ENCODE peak calls at places on chromosomes 5 and 9, in ten cellular contexts. One of them, this sample, is unnamed.

GRCh38 chr9:81687521-81688261 is 1.7 kb downstream of the TLE1 start:
- DNase-seq in psoas muscle: peak
- DNase-seq in cardiac muscle cell: peak
- DNase-seq in dorsolateral prefrontal cortex: peak
- DNase-seq in ovary: peak
- DNase-seq in pancreas: peak
- DNase-seq in PC-9: no peak
- DNase-seq in spleen: peak
- DNase-seq in H1: no peak
- DNase-seq in uterus: peak
- DNase-seq in this sample: peak

GRCh38 chr9:126470251-126470993 is 143.3 kb upstream of the LMX1B start:
- DNase-seq in psoas muscle: no peak
- DNase-seq in cardiac muscle cell: peak
- DNase-seq in dorsolateral prefrontal cortex: no peak
- DNase-seq in ovary: no peak
- DNase-seq in pancreas: no peak
- DNase-seq in PC-9: no peak
- DNase-seq in spleen: peak
- DNase-seq in H1: no peak
- DNase-seq in uterus: no peak
- DNase-seq in this sample: no peak

GRCh38 chr9:3434594-3434993 is 91.2 kb downstream of the RFX3 start:
- DNase-seq in psoas muscle: no peak
- DNase-seq in cardiac muscle cell: peak
- DNase-seq in dorsolateral prefrontal cortex: no peak
- DNase-seq in ovary: no peak
- DNase-seq in pancreas: no peak
- DNase-seq in PC-9: no peak
- DNase-seq in spleen: no peak
- DNase-seq in H1: no peak
- DNase-seq in uterus: no peak
- DNase-seq in this sample: no peak

GRCh38 chr5:65482280-65482726 is 583 bp upstream of the ADAMTS6 start:
- DNase-seq in psoas muscle: no peak
- DNase-seq in cardiac muscle cell: peak
- DNase-seq in dorsolateral prefrontal cortex: no peak
- DNase-seq in ovary: no peak
- DNase-seq in pancreas: no peak
- DNase-seq in PC-9: no peak
- DNase-seq in spleen: no peak
- DNase-seq in H1: no peak
- DNase-seq in uterus: no peak
- DNase-seq in this sample: peak

GRCh38 chr5:130712324-130712723 is 452.7 kb downstream of the HINT1 start:
- DNase-seq in psoas muscle: no peak
- DNase-seq in cardiac muscle cell: no peak
- DNase-seq in dorsolateral prefrontal cortex: no peak
- DNase-seq in ovary: no peak
- DNase-seq in pancreas: no peak
- DNase-seq in PC-9: no peak
- DNase-seq in spleen: no peak
- DNase-seq in H1: no peak
- DNase-seq in uterus: no peak
- DNase-seq in this sample: no peak

GRCh38 chr9:98823666-98824334 is 16.3 kb downstream of the GALNT12 start:
- DNase-seq in psoas muscle: no peak
- DNase-seq in cardiac muscle cell: no peak
- DNase-seq in dorsolateral prefrontal cortex: no peak
- DNase-seq in ovary: no peak
- DNase-seq in pancreas: no peak
- DNase-seq in PC-9: no peak
- DNase-seq in spleen: no peak
- DNase-seq in H1: no peak
- DNase-seq in uterus: no peak
- DNase-seq in this sample: no peak

GRCh38 chr5:179380211-179381035 is 35.2 kb upstream of the ADAMTS2 start:
- DNase-seq in psoas muscle: no peak
- DNase-seq in cardiac muscle cell: no peak
- DNase-seq in dorsolateral prefrontal cortex: no peak
- DNase-seq in ovary: no peak
- DNase-seq in pancreas: no peak
- DNase-seq in PC-9: no peak
- DNase-seq in spleen: no peak
- DNase-seq in H1: no peak
- DNase-seq in uterus: no peak
- DNase-seq in this sample: no peak

GRCh38 chr9:135047026-135047350 is 40.5 kb upstream of the OLFM1 start:
- DNase-seq in psoas muscle: no peak
- DNase-seq in cardiac muscle cell: no peak
- DNase-seq in dorsolateral prefrontal cortex: no peak
- DNase-seq in ovary: no peak
- DNase-seq in pancreas: peak
- DNase-seq in PC-9: no peak
- DNase-seq in spleen: no peak
- DNase-seq in H1: no peak
- DNase-seq in uterus: no peak
- DNase-seq in this sample: no peak

GRCh38 chr5:138354926-138355378 is 2.5 kb downstream of the KDM3B start:
- DNase-seq in psoas muscle: no peak
- DNase-seq in cardiac muscle cell: peak
- DNase-seq in dorsolateral prefrontal cortex: no peak
- DNase-seq in ovary: no peak
- DNase-seq in pancreas: no peak
- DNase-seq in PC-9: peak
- DNase-seq in spleen: no peak
- DNase-seq in H1: no peak
- DNase-seq in uterus: no peak
- DNase-seq in this sample: peak

GRCh38 chr5:1214936-1215220 is 10.3 kb upstream of the SLC6A18 start:
- DNase-seq in psoas muscle: no peak
- DNase-seq in cardiac muscle cell: no peak
- DNase-seq in dorsolateral prefrontal cortex: no peak
- DNase-seq in ovary: no peak
- DNase-seq in pancreas: no peak
- DNase-seq in PC-9: no peak
- DNase-seq in spleen: peak
- DNase-seq in H1: no peak
- DNase-seq in uterus: no peak
- DNase-seq in this sample: no peak

GRCh38 chr5:41510176-41510831 is at the start of gene PLCXD3:
- DNase-seq in psoas muscle: peak
- DNase-seq in cardiac muscle cell: peak
- DNase-seq in dorsolateral prefrontal cortex: no peak
- DNase-seq in ovary: peak
- DNase-seq in pancreas: peak
- DNase-seq in PC-9: peak
- DNase-seq in spleen: peak
- DNase-seq in H1: no peak
- DNase-seq in uterus: no peak
- DNase-seq in this sample: peak

GRCh38 chr9:121213136-121213806 is 11.6 kb upstream of the RAB14 start:
- DNase-seq in psoas muscle: peak
- DNase-seq in cardiac muscle cell: peak
- DNase-seq in dorsolateral prefrontal cortex: peak
- DNase-seq in ovary: peak
- DNase-seq in pancreas: peak
- DNase-seq in PC-9: peak
- DNase-seq in spleen: peak
- DNase-seq in H1: peak
- DNase-seq in uterus: peak
- DNase-seq in this sample: peak

GRCh38 chr9:89149726-89150125 is 28.9 kb downstream of the SHC3 start:
- DNase-seq in psoas muscle: no peak
- DNase-seq in cardiac muscle cell: peak
- DNase-seq in dorsolateral prefrontal cortex: no peak
- DNase-seq in ovary: no peak
- DNase-seq in pancreas: no peak
- DNase-seq in PC-9: no peak
- DNase-seq in spleen: no peak
- DNase-seq in H1: no peak
- DNase-seq in uterus: no peak
- DNase-seq in this sample: peak

GRCh38 chr5:132438931-132439330 is 51.6 kb downstream of the IRF1 start:
- DNase-seq in psoas muscle: no peak
- DNase-seq in cardiac muscle cell: no peak
- DNase-seq in dorsolateral prefrontal cortex: no peak
- DNase-seq in ovary: no peak
- DNase-seq in pancreas: no peak
- DNase-seq in PC-9: no peak
- DNase-seq in spleen: no peak
- DNase-seq in H1: no peak
- DNase-seq in uterus: no peak
- DNase-seq in this sample: no peak
- H3K27ac ChIP-seq in psoas muscle: peak
- H3K27ac ChIP-seq in cardiac muscle cell: no peak
- H3K27ac ChIP-seq in dorsolateral prefrontal cortex: no peak
- H3K27ac ChIP-seq in ovary: peak
- H3K27ac ChIP-seq in pancreas: no peak
- H3K27ac ChIP-seq in PC-9: no peak
- H3K27ac ChIP-seq in spleen: peak
- H3K27ac ChIP-seq in H1: no peak
- H3K27ac ChIP-seq in uterus: peak
- H3K27ac ChIP-seq in this sample: peak

GRCh38 chr9:104971521-104971920 is 43.6 kb upstream of the ABCA1 start:
- DNase-seq in psoas muscle: no peak
- DNase-seq in cardiac muscle cell: no peak
- DNase-seq in dorsolateral prefrontal cortex: no peak
- DNase-seq in ovary: no peak
- DNase-seq in pancreas: no peak
- DNase-seq in PC-9: no peak
- DNase-seq in spleen: no peak
- DNase-seq in H1: no peak
- DNase-seq in uterus: no peak
- DNase-seq in this sample: no peak
- TF ChIP-seq CTCF in psoas muscle: no peak
- TF ChIP-seq CTCF in cardiac muscle cell: no peak
- TF ChIP-seq CTCF in dorsolateral prefrontal cortex: no peak
- TF ChIP-seq CTCF in ovary: no peak
- TF ChIP-seq CTCF in pancreas: no peak
- TF ChIP-seq CTCF in PC-9: no peak
- TF ChIP-seq CTCF in spleen: no peak
- TF ChIP-seq CTCF in H1: no peak
- TF ChIP-seq CTCF in uterus: no peak
- TF ChIP-seq CTCF in this sample: no peak

GRCh38 chr9:113653746-113654604 is 190.4 kb downstream of the RGS3 start:
- DNase-seq in psoas muscle: no peak
- DNase-seq in cardiac muscle cell: no peak
- DNase-seq in dorsolateral prefrontal cortex: peak
- DNase-seq in ovary: no peak
- DNase-seq in pancreas: no peak
- DNase-seq in PC-9: no peak
- DNase-seq in spleen: no peak
- DNase-seq in H1: no peak
- DNase-seq in uterus: no peak
- DNase-seq in this sample: no peak

GRCh38 chr9:113656771-113657670 is 193.5 kb downstream of the RGS3 start:
- DNase-seq in psoas muscle: no peak
- DNase-seq in cardiac muscle cell: no peak
- DNase-seq in dorsolateral prefrontal cortex: no peak
- DNase-seq in ovary: no peak
- DNase-seq in pancreas: no peak
- DNase-seq in PC-9: no peak
- DNase-seq in spleen: no peak
- DNase-seq in H1: no peak
- DNase-seq in uterus: no peak
- DNase-seq in this sample: no peak

GRCh38 chr9:113651896-113652295 is 188.4 kb downstream of the RGS3 start:
- DNase-seq in psoas muscle: no peak
- DNase-seq in cardiac muscle cell: no peak
- DNase-seq in dorsolateral prefrontal cortex: no peak
- DNase-seq in ovary: no peak
- DNase-seq in pancreas: no peak
- DNase-seq in PC-9: no peak
- DNase-seq in spleen: peak
- DNase-seq in H1: no peak
- DNase-seq in uterus: no peak
- DNase-seq in this sample: no peak

GRCh38 chr9:113652355-113653152 is 189.0 kb downstream of the RGS3 start:
- DNase-seq in psoas muscle: no peak
- DNase-seq in cardiac muscle cell: no peak
- DNase-seq in dorsolateral prefrontal cortex: no peak
- DNase-seq in ovary: no peak
- DNase-seq in pancreas: no peak
- DNase-seq in PC-9: no peak
- DNase-seq in spleen: no peak
- DNase-seq in H1: no peak
- DNase-seq in uterus: no peak
- DNase-seq in this sample: no peak

DNA sequence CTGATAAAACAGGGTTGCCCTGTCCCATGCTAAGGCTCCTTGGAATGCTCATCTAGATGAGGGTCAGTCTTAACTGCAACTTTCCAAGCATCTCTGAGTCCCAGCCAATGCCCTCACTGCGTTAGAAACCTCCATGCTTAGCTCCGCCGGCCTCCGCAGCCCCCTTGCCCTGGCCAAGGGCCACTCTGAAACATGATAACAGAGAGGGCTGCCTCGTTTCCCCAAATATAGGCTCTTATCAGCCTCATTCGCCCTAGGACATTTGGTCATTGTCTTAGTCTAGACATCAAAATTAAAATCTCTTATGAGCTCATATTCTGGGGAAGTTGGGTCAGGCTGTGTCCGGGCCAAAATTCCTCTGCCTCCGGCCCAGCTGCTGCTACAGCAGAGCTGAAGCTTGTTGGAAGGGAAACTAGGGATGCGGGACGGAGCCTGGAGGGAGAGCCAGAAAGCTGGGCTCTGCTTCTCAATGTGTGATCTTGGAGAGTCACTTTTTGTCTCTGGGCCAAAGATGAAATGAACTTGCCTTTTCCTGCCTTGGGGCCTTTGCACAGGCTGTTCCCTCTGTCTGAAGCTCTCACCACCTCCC is 191.2 kb downstream of the RGS3 start:
- DNase-seq in psoas muscle: peak
- DNase-seq in cardiac muscle cell: peak
- DNase-seq in dorsolateral prefrontal cortex: peak
- DNase-seq in ovary: peak
- DNase-seq in pancreas: no peak
- DNase-seq in PC-9: no peak
- DNase-seq in spleen: no peak
- DNase-seq in H1: no peak
- DNase-seq in uterus: peak
- DNase-seq in this sample: no peak
- H3K27ac ChIP-seq in psoas muscle: peak
- H3K27ac ChIP-seq in cardiac muscle cell: no peak
- H3K27ac ChIP-seq in dorsolateral prefrontal cortex: no peak
- H3K27ac ChIP-seq in ovary: no peak
- H3K27ac ChIP-seq in pancreas: no peak
- H3K27ac ChIP-seq in PC-9: no peak
- H3K27ac ChIP-seq in spleen: no peak
- H3K27ac ChIP-seq in H1: no peak
- H3K27ac ChIP-seq in uterus: peak
- H3K27ac ChIP-seq in this sample: no peak

DNA sequence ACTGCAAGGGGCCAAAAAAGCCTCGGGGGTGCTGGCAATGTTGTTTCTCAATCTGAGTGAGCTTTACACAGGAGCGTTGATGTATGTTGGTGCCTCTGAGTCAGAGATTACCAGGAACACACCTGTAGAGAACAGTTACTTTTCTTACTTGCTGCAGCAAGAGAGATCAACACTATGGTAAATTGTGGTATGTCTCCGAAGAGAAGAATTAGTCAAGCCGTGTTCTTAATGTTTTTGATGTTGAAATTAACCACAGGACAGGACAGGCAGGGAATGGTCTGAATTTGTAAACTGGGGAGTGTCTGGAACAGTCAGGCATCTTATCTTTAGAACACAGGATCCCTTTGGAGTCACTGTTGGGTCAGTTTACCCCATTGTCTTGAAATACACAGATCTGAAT is 285.7 kb downstream of the DNAH5 start:
- DNase-seq in psoas muscle: no peak
- DNase-seq in cardiac muscle cell: no peak
- DNase-seq in dorsolateral prefrontal cortex: no peak
- DNase-seq in ovary: no peak
- DNase-seq in pancreas: no peak
- DNase-seq in PC-9: no peak
- DNase-seq in spleen: no peak
- DNase-seq in H1: no peak
- DNase-seq in uterus: no peak
- DNase-seq in this sample: peak
- TF ChIP-seq CTCF in psoas muscle: no peak
- TF ChIP-seq CTCF in cardiac muscle cell: no peak
- TF ChIP-seq CTCF in dorsolateral prefrontal cortex: no peak
- TF ChIP-seq CTCF in ovary: no peak
- TF ChIP-seq CTCF in pancreas: no peak
- TF ChIP-seq CTCF in PC-9: no peak
- TF ChIP-seq CTCF in spleen: no peak
- TF ChIP-seq CTCF in H1: no peak
- TF ChIP-seq CTCF in uterus: no peak
- TF ChIP-seq CTCF in this sample: no peak